ENCODE peak calls at places on chromosomes 6 and 20, in six cellular contexts. One of them, this sample, is unnamed. For H3F3A, the result is how much of the 10 kb centered on the place peaks cover.

GRCh38 chr6:133890941-133891813 is 2.3 kb downstream of the TCF21 start:
- DNase-seq in GM23338: peak
- DNase-seq in neural progenitor cell: peak
- DNase-seq in MM.1S: peak
- DNase-seq in SK-N-SH: peak
- DNase-seq in GM23248: peak
- DNase-seq in this sample: no peak

GRCh38 chr6:159451051-159451450 is 242.0 kb downstream of the SOD2 start:
- DNase-seq in GM23338: no peak
- DNase-seq in neural progenitor cell: no peak
- DNase-seq in MM.1S: no peak
- DNase-seq in SK-N-SH: no peak
- DNase-seq in GM23248: peak
- DNase-seq in this sample: no peak

GRCh38 chr6:85482206-85483040 is 32.5 kb downstream of the NT5E start:
- DNase-seq in GM23338: no peak
- DNase-seq in neural progenitor cell: no peak
- DNase-seq in MM.1S: no peak
- DNase-seq in SK-N-SH: no peak
- DNase-seq in GM23248: peak
- DNase-seq in this sample: no peak

GRCh38 chr6:44431118-44431725 is 43.7 kb downstream of the CDC5L start:
- DNase-seq in GM23338: peak
- DNase-seq in neural progenitor cell: peak
- DNase-seq in MM.1S: peak
- DNase-seq in SK-N-SH: peak
- DNase-seq in GM23248: peak
- DNase-seq in this sample: peak

GRCh38 chr6:134510121-134510520 is 192.2 kb upstream of the SGK1 start:
- DNase-seq in GM23338: no peak
- DNase-seq in neural progenitor cell: no peak
- DNase-seq in MM.1S: no peak
- DNase-seq in SK-N-SH: no peak
- DNase-seq in GM23248: peak
- DNase-seq in this sample: peak

GRCh38 chr20:37673429-37673828 is 20.4 kb upstream of the CTNNBL1 start:
- DNase-seq in GM23338: no peak
- DNase-seq in neural progenitor cell: no peak
- DNase-seq in MM.1S: no peak
- DNase-seq in SK-N-SH: no peak
- DNase-seq in GM23248: no peak
- DNase-seq in this sample: no peak

GRCh38 chr6:4509506-4509905 is 266.7 kb upstream of the CDYL start:
- DNase-seq in GM23338: no peak
- DNase-seq in neural progenitor cell: no peak
- DNase-seq in MM.1S: no peak
- DNase-seq in SK-N-SH: no peak
- DNase-seq in GM23248: no peak
- DNase-seq in this sample: no peak

GRCh38 chr20:4130404-4131189 is 115.2 kb upstream of the RNF24 start:
- DNase-seq in GM23338: no peak
- DNase-seq in neural progenitor cell: no peak
- DNase-seq in MM.1S: no peak
- DNase-seq in SK-N-SH: no peak
- DNase-seq in GM23248: peak
- DNase-seq in this sample: peak

GRCh38 chr20:10861086-10861485 is 187.3 kb upstream of the JAG1 start:
- DNase-seq in GM23338: no peak
- DNase-seq in neural progenitor cell: no peak
- DNase-seq in MM.1S: no peak
- DNase-seq in SK-N-SH: no peak
- DNase-seq in GM23248: peak
- DNase-seq in this sample: peak

GRCh38 chr20:3818155-3819151 is 1.9 kb upstream of the AP5S1 start:
- DNase-seq in GM23338: peak
- DNase-seq in neural progenitor cell: peak
- DNase-seq in MM.1S: peak
- DNase-seq in SK-N-SH: peak
- DNase-seq in GM23248: peak
- DNase-seq in this sample: peak

GRCh38 chr6:121810346-121811032 is 375.0 kb downstream of the GJA1 start:
- DNase-seq in GM23338: no peak
- DNase-seq in neural progenitor cell: no peak
- DNase-seq in MM.1S: no peak
- DNase-seq in SK-N-SH: no peak
- DNase-seq in GM23248: peak
- DNase-seq in this sample: no peak

GRCh38 chr6:52595796-52596130 is 18.9 kb upstream of the TRAM2 start:
- DNase-seq in GM23338: peak
- DNase-seq in neural progenitor cell: no peak
- DNase-seq in MM.1S: no peak
- DNase-seq in SK-N-SH: no peak
- DNase-seq in GM23248: no peak
- DNase-seq in this sample: no peak

GRCh38 chr6:166381381-166381732 is 1.4 kb downstream of the MPC1 start:
- DNase-seq in GM23338: no peak
- DNase-seq in neural progenitor cell: no peak
- DNase-seq in MM.1S: no peak
- DNase-seq in SK-N-SH: no peak
- DNase-seq in GM23248: no peak
- DNase-seq in this sample: peak

GRCh38 chr6:152313542-152314482 is 323.4 kb downstream of the SYNE1 start:
- DNase-seq in GM23338: peak
- DNase-seq in neural progenitor cell: no peak
- DNase-seq in MM.1S: no peak
- DNase-seq in SK-N-SH: no peak
- DNase-seq in GM23248: peak
- DNase-seq in this sample: no peak

GRCh38 chr6:43924222-43924702 is 154.3 kb downstream of the VEGFA start:
- DNase-seq in GM23338: no peak
- DNase-seq in neural progenitor cell: no peak
- DNase-seq in MM.1S: peak
- DNase-seq in SK-N-SH: peak
- DNase-seq in GM23248: peak
- DNase-seq in this sample: no peak

GRCh38 chr20:21520702-21521595 is 7.1 kb upstream of the NKX2-2 start:
- DNase-seq in GM23338: peak
- DNase-seq in neural progenitor cell: peak
- DNase-seq in MM.1S: no peak
- DNase-seq in SK-N-SH: peak
- DNase-seq in GM23248: peak
- DNase-seq in this sample: no peak

GRCh38 chr20:36040571-36040970 is 72.2 kb downstream of the CNBD2 start:
- DNase-seq in GM23338: no peak
- DNase-seq in neural progenitor cell: no peak
- DNase-seq in MM.1S: no peak
- DNase-seq in SK-N-SH: no peak
- DNase-seq in GM23248: no peak
- DNase-seq in this sample: no peak

GRCh38 chr20:51132286-51132810 is 109.4 kb upstream of the KCNG1 start:
- DNase-seq in GM23338: no peak
- DNase-seq in neural progenitor cell: no peak
- DNase-seq in MM.1S: no peak
- DNase-seq in SK-N-SH: no peak
- DNase-seq in GM23248: peak
- DNase-seq in this sample: peak

GRCh38 chr6:154134471-154135147 is 95.6 kb downstream of the OPRM1 start:
- DNase-seq in GM23338: no peak
- DNase-seq in neural progenitor cell: no peak
- DNase-seq in MM.1S: no peak
- DNase-seq in SK-N-SH: no peak
- DNase-seq in GM23248: no peak
- DNase-seq in this sample: no peak
- TF ChIP-seq EZH2phosphoT487 in GM23338: no peak
- TF ChIP-seq EZH2phosphoT487 in neural progenitor cell: no peak
- TF ChIP-seq EZH2phosphoT487 in MM.1S: no peak
- TF ChIP-seq EZH2phosphoT487 in SK-N-SH: no peak
- TF ChIP-seq EZH2phosphoT487 in GM23248: no peak
- TF ChIP-seq EZH2phosphoT487 in this sample: no peak

DNA sequence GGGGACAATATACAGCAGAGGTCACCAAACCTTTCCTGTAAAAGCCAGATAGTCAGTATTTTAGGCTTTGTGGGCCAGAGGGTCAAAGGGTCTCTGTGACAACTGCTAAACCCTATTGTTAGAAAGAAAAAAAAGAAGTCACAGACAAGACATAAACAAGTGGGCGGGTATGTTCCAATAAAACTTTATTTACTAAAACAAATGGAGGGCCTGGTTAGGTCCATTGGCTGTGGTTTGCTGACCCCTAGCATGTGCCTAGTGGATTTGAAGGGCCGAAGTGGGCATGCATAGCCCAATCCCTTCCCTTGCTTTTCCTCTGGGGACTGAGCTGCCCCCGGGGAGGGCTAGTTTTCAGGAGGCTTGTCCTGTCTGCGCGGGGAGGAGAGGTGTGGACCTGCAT is 78.9 kb downstream of the SULF2 start:
- DNase-seq in GM23338: no peak
- DNase-seq in neural progenitor cell: no peak
- DNase-seq in MM.1S: no peak
- DNase-seq in SK-N-SH: no peak
- DNase-seq in GM23248: no peak
- DNase-seq in this sample: no peak
- H3F3A ChIP-seq in GM23338: under half
- H3F3A ChIP-seq in neural progenitor cell: under half
- H3F3A ChIP-seq in MM.1S: under half
- H3F3A ChIP-seq in SK-N-SH: under half
- H3F3A ChIP-seq in GM23248: under half
- H3F3A ChIP-seq in this sample: under half

GRCh38 chr6:139568956-139569538 is 194.6 kb upstream of the CITED2 start:
- DNase-seq in GM23338: no peak
- DNase-seq in neural progenitor cell: no peak
- DNase-seq in MM.1S: no peak
- DNase-seq in SK-N-SH: peak
- DNase-seq in GM23248: peak
- DNase-seq in this sample: peak
- H2AFZ ChIP-seq in GM23338: no peak
- H2AFZ ChIP-seq in neural progenitor cell: no peak
- H2AFZ ChIP-seq in MM.1S: no peak
- H2AFZ ChIP-seq in SK-N-SH: no peak
- H2AFZ ChIP-seq in GM23248: no peak
- H2AFZ ChIP-seq in this sample: no peak

GRCh38 chr6:149337330-149337729 is 19.8 kb downstream of the TAB2 start:
- DNase-seq in GM23338: no peak
- DNase-seq in neural progenitor cell: no peak
- DNase-seq in MM.1S: no peak
- DNase-seq in SK-N-SH: no peak
- DNase-seq in GM23248: no peak
- DNase-seq in this sample: no peak

GRCh38 chr6:149336529-149336928 is 19.0 kb downstream of the TAB2 start:
- DNase-seq in GM23338: no peak
- DNase-seq in neural progenitor cell: no peak
- DNase-seq in MM.1S: no peak
- DNase-seq in SK-N-SH: no peak
- DNase-seq in GM23248: peak
- DNase-seq in this sample: peak

GRCh38 chr6:149334682-149335160 is 17.2 kb downstream of the TAB2 start:
- DNase-seq in GM23338: peak
- DNase-seq in neural progenitor cell: no peak
- DNase-seq in MM.1S: no peak
- DNase-seq in SK-N-SH: no peak
- DNase-seq in GM23248: peak
- DNase-seq in this sample: peak

GRCh38 chr6:149334201-149334600 is 16.7 kb downstream of the TAB2 start:
- DNase-seq in GM23338: no peak
- DNase-seq in neural progenitor cell: no peak
- DNase-seq in MM.1S: no peak
- DNase-seq in SK-N-SH: no peak
- DNase-seq in GM23248: peak
- DNase-seq in this sample: peak

GRCh38 chr6:149335924-149336323 is 18.4 kb downstream of the TAB2 start:
- DNase-seq in GM23338: no peak
- DNase-seq in neural progenitor cell: no peak
- DNase-seq in MM.1S: no peak
- DNase-seq in SK-N-SH: no peak
- DNase-seq in GM23248: peak
- DNase-seq in this sample: peak
- TF ChIP-seq EZH2phosphoT487 in GM23338: no peak
- TF ChIP-seq EZH2phosphoT487 in neural progenitor cell: no peak
- TF ChIP-seq EZH2phosphoT487 in MM.1S: no peak
- TF ChIP-seq EZH2phosphoT487 in SK-N-SH: no peak
- TF ChIP-seq EZH2phosphoT487 in GM23248: no peak
- TF ChIP-seq EZH2phosphoT487 in this sample: no peak

GRCh38 chr6:36110053-36110452 is 20.3 kb upstream of the MAPK13 start:
- DNase-seq in GM23338: no peak
- DNase-seq in neural progenitor cell: no peak
- DNase-seq in MM.1S: no peak
- DNase-seq in SK-N-SH: no peak
- DNase-seq in GM23248: no peak
- DNase-seq in this sample: no peak
- H3F3A ChIP-seq in GM23338: under half
- H3F3A ChIP-seq in neural progenitor cell: under half
- H3F3A ChIP-seq in MM.1S: under half
- H3F3A ChIP-seq in SK-N-SH: under half
- H3F3A ChIP-seq in GM23248: under half
- H3F3A ChIP-seq in this sample: under half

This sample was measured in PC-3.